ENCODE peak calls at places on chromosomes 5 and 9, in four cellular contexts. Q is H1, I is HepG2, H is GM12878. K is an unnamed sample.

GRCh38 chr5:674630-675011 is 18.5 kb downstream of the TPPP start:
- DNase-seq in Q (no peak), I (no peak), H (no peak), K (no peak)

GRCh38 chr9:90344013-90344412 is 298.6 kb downstream of the DIRAS2 start:
- DNase-seq in Q (no peak), I (no peak), H (no peak), K (no peak)

GRCh38 chr9:126205260-126205659 is 121.4 kb upstream of the MVB12B start:
- DNase-seq in Q (no peak), I (no peak), H (no peak), K (no peak)

GRCh38 chr9:112166176-112167140 is 8.6 kb downstream of the SUSD1 start:
- DNase-seq in Q (no peak), I (peak; percentile 47), H (no peak), K (no peak)

GRCh38 chr9:32395483-32396216 is 11.2 kb downstream of the ACO1 start:
- DNase-seq in Q (no peak), I (no peak), H (no peak), K (no peak)

GRCh38 chr5:31663519-31663918 is 24.6 kb downstream of the PDZD2 start:
- DNase-seq in Q (no peak), I (no peak), H (no peak), K (no peak)

GRCh38 chr5:37966291-37966690 is 126.5 kb upstream of the GDNF start:
- DNase-seq in Q (no peak), I (no peak), H (no peak), K (no peak)

GRCh38 chr9:4887556-4887955 is 94.8 kb downstream of the RCL1 start:
- DNase-seq in Q (no peak), I (no peak), H (no peak), K (no peak)

GRCh38 chr9:87613265-87614111 is 112.4 kb upstream of the CTSL start:
- DNase-seq in Q (no peak), I (peak; percentile 96), H (peak; percentile 21), K (no peak)

GRCh38 chr5:93054424-93055165 is 526.4 kb downstream of the NR2F1-AS1 start:
- DNase-seq in Q (no peak), I (no peak), H (no peak), K (no peak)

GRCh38 chr9:119955276-119955675 is 586.0 kb upstream of the BRINP1 start:
- DNase-seq in Q (no peak), I (no peak), H (no peak), K (no peak)

GRCh38 chr5:163571755-163572154 is 66.3 kb downstream of the MAT2B start:
- DNase-seq in Q (no peak), I (no peak), H (no peak), K (no peak)

GRCh38 chr5:59187772-59188347 is 605.0 kb downstream of the RAB3C start:
- DNase-seq in Q (no peak), I (no peak), H (no peak), K (peak; percentile 32)

GRCh38 chr5:133819977-133820471 is 148.4 kb downstream of the C5orf15 start:
- DNase-seq in Q (no peak), I (no peak), H (no peak), K (no peak)

GRCh38 chr9:132059351-132059750 is 20.3 kb downstream of the MED27 start:
- DNase-seq in Q (no peak), I (no peak), H (no peak), K (no peak)

GRCh38 chr5:102049517-102049916 is 246.6 kb downstream of the SLCO4C1 start:
- DNase-seq in Q (no peak), I (no peak), H (no peak), K (no peak)

GRCh38 chr5:34698754-34699153 is 42.6 kb downstream of the RAI14 start:
- DNase-seq in Q (no peak), I (no peak), H (no peak), K (no peak)

GRCh38 chr9:2939368-2939767 is 95.5 kb upstream of the PUM3 start:
- DNase-seq in Q (no peak), I (no peak), H (no peak), K (no peak)

GRCh38 chr5:126961702-126962101 is 68.7 kb downstream of the MARCHF3 start:
- DNase-seq in Q (no peak), I (no peak), H (no peak), K (no peak)

GRCh38 chr5:125002727-125003598 is 256.5 kb upstream of the ZNF608 start:
- DNase-seq in Q (no peak), I (no peak), H (peak; percentile 55), K (no peak)

GRCh38 chr9:106697390-106697789 is 165.6 kb upstream of the ZNF462 start:
- DNase-seq in Q (no peak), I (no peak), H (no peak), K (no peak)

GRCh38 chr5:90055831-90056328 is 353.7 kb downstream of the CETN3 start:
- DNase-seq in Q (no peak), I (no peak), H (no peak), K (peak; percentile 6)

GRCh38 chr9:89312154-89312616 is 1.2 kb downstream of the CKS2 start:
- DNase-seq in Q (no peak), I (no peak), H (no peak), K (no peak)

GRCh38 chr5:1040571-1040970 is 32.0 kb downstream of the NKD2 start:
- DNase-seq in Q (no peak), I (no peak), H (no peak), K (no peak)

GRCh38 chr5:27328480-27328879 is 290.1 kb upstream of the CDH9 start:
- DNase-seq in Q (no peak), I (peak; percentile 2), H (no peak), K (no peak)

GRCh38 chr5:154466671-154467070 is 11.4 kb downstream of the HAND1 start:
- DNase-seq in Q (no peak), I (no peak), H (no peak), K (no peak)

GRCh38 chr9:88511906-88512305 is 23.1 kb upstream of the NXNL2 start:
- DNase-seq in Q (no peak), I (no peak), H (no peak), K (no peak)

GRCh38 chr5:6780802-6781391 is 67.7 kb downstream of the TENT4A start:
- DNase-seq in Q (no peak), I (peak; percentile 16), H (no peak), K (no peak)

GRCh38 chr5:73702534-73702933 is 76.5 kb downstream of the ARHGEF28 start:
- DNase-seq in Q (no peak), I (no peak), H (no peak), K (no peak)

GRCh38 chr5:157961176-157961575 is 102.2 kb upstream of the CLINT1 start:
- DNase-seq in Q (no peak), I (no peak), H (no peak), K (no peak)

GRCh38 chr9:14322211-14323082 is 8.5 kb upstream of the NFIB start:
- DNase-seq in Q (no peak), I (peak; percentile 71), H (no peak), K (no peak)

DNA sequence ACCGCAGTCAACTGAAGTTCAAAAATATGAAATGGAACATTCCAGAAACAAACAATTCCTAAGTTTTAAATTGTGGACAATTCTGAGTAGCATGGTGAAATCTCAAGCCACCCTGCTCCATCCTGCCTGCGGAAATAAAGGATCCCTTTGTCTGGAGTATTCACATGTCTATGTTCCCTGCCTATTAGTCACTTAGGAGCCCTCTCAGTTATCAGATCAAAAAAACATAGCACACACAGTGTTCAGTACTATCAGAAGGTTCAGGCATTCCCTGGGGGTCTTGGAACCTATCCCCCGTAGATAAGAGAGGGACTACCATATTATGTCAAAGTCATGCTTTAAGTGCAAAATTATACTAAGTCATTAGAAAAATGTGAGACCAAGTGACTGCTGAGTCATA is 300.8 kb downstream of the SEMA5A start:
- DNase-seq in Q (no peak), I (no peak), H (no peak), K (no peak)
- TF ChIP-seq SUZ12 in Q (no peak), I (no peak), H (no peak), K (no peak)

DNA sequence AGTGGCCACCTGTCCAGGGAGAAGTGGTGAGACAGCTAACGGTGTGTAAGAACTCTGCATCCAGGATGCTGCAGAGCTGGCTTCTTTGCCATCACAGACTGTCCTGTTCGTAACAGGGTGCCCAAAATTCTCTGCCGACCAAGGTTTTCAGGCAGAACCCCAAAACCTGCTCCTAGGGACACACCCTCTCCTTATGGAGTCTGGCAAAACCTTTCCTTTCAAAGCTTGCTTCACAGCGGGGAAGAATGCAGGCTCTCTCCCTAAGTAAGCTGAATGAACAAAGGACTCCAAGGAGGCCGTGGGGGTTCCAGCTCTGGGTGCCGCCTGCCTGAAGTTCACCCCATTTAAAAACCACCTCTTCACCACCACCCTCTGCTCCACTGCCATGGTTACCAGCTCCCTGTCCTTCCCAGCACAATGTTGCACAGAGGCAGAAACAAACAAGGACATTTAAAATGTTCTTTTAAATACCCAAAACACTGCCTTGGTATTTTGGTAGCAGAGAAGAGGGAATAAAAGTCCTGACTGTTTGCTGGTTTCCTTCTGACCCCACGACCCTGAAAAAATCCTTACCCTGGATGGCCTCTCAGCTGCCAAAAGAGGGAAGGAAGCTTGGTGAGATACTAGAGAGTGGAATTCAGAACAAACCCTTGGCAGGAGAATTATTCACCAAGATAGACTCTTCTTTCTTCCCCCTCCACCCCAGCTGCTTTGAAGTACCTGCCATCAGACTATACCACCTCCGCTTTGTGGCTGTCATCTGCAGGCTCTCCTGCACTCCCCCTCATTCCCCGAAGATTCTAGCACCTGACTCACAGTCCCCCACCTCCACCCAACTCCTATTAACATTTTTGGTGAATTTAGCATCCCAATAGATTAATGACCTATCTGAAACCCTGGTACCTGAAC is 7.1 kb upstream of the KLF9 start:
- DNase-seq in Q (no peak), I (no peak), H (no peak), K (no peak)
- H3K4me3 ChIP-seq in Q (peak overlapping the region; percentile 81), I (peak overlapping the region; percentile 67), H (no peak overlapping the region), K (peak overlapping the region; percentile 61)

DNA sequence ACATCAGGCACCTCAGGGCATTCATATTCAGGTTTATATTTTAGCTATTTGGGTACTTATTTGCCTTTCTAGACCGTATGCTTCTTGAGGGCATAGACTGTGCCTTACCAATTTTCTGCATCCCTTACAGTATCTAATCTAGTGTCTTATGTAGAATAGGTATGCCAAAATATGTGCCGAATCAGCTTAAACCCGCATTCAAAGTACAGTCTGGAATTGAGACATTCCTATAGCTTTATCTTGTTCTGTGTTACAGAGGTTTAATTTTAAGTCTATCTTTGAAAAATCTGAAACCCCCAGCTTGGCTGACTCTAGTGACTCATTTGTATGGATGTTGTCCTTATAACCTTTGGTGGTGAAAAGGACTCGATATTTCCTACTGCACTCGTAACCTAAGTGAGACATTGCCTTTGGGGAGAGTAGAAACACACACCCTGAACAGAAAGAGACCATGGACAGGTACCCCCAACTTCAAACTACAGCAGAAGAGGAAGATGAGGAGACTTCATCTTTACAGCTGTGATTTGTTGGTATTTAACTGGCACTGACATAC is 27.0 kb upstream of the TMOD1 start:
- DNase-seq in Q (no peak), I (no peak), H (no peak), K (no peak)
- TF ChIP-seq ZNF274 in Q (no peak), I (no peak), H (no peak), K (no peak)

DNA sequence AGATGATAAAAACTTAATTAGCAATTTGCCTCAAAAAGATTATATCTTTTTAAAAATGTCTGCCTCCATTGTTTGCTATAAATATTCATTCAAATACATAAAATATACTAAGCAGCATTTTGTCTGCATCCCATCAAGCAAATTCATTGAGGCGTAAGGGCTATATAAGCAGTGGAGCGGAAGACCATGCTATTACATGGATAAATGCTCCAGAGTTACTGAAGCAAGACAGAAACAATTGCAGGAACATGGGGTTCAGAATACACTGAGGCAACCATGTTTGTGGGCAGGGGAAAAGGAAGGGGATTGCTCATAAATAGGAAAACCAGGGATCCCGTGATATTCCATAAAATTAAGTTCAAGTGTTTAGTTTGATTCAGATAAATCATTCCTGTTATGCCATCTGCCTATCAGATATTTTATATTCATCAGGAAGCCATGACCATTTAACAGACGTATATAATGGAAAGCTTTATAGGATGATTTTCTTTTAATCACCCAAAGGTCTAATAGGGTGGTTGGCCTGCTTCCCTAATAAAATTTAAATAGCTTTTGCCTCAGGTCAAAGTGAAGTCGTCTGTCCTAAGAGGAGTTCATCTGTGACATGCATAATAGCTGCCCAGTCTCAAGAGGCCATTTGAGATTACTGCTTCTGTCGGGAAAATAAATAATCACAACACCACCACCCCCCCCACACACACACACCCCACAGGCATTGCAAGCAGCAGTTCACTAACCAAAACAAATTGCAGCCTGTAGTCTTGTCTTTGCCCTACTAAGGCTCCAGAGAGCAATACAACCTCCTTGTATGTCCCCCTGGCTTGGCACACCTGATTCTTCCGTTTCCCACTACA is 105.2 kb downstream of the RASEF start:
- DNase-seq in Q (no peak), I (no peak), H (no peak), K (no peak)
- TF ChIP-seq SUZ12 in Q (no peak), I (no peak), H (no peak), K (no peak)

K was measured in NT2/D1.